ENCODE peak calls at places on chromosomes 3 and 15, in seven cellular contexts. Z is activated CD4-positive, alpha-beta T cell treated with anti-CD3 and anti-CD28 coated beads, Interleukin-2, amount 50 U/mL, for 1 hour; P is LNCaP clone FGC; L is stimulated activated CD4-positive, alpha-beta T cell treated with anti-CD3 and anti-CD28 coated beads, Interleukin-4, amount 100 ng/mL, for 4 hours; B is cardiac muscle cell; Q is D341Med; E is IMR-90. K is an unnamed sample.

GRCh38 chr15:70351941-70352774 is 254.4 kb upstream of the TLE3 start:
- DNase-seq in Z (no peak), Q (peak), E (no peak), L (no peak), B (no peak), P (no peak), K (no peak)

GRCh38 chr3:146189519-146190173 is 28.7 kb upstream of the PLOD2 start:
- DNase-seq in Z (no peak), B (peak), E (peak), L (no peak), P (peak), Q (peak), K (peak)

GRCh38 chr3:152235709-152236298 is 32.9 kb upstream of the MBNL1 start:
- DNase-seq in B (no peak), Z (no peak), L (no peak), Q (no peak), E (peak), P (no peak), K (no peak)

GRCh38 chr3:165854696-165855095 is 17.5 kb upstream of the BCHE start:
- DNase-seq in E (no peak), Q (no peak), L (no peak), Z (no peak), P (no peak), B (peak), K (no peak)

GRCh38 chr15:42035362-42035761 is 14.5 kb upstream of the PLA2G4E start:
- DNase-seq in P (no peak), L (no peak), E (peak), B (no peak), Z (no peak), Q (no peak), K (no peak)

GRCh38 chr3:173732237-173732636 is 334.7 kb downstream of the NLGN1 start:
- DNase-seq in Q (no peak), B (no peak), Z (no peak), L (no peak), E (peak), P (no peak), K (peak)

GRCh38 chr15:31342381-31342780 is 15.7 kb downstream of the KLF13 start:
- DNase-seq in B (no peak), L (no peak), Z (no peak), P (no peak), E (no peak), Q (no peak), K (no peak)

GRCh38 chr3:48125026-48125704 is 63.1 kb downstream of the CDC25A start:
- DNase-seq in B (no peak), Q (no peak), P (no peak), Z (no peak), E (peak), L (no peak), K (peak)

GRCh38 chr3:131350506-131350905 is 31.1 kb upstream of the NUDT16 start:
- DNase-seq in P (no peak), E (peak), Z (no peak), B (no peak), Q (no peak), L (no peak), K (no peak)

GRCh38 chr3:126064627-126065258 is 19.2 kb downstream of the SLC41A3 start:
- DNase-seq in E (no peak), P (no peak), Z (no peak), Q (no peak), B (no peak), L (no peak), K (no peak)

GRCh38 chr15:48963524-48964113 is at the start of gene SHC4:
- DNase-seq in Z (no peak), Q (peak), E (peak), P (peak), L (no peak), B (peak), K (no peak)

GRCh38 chr3:39280569-39280968 is 733 bp upstream of the CX3CR1 start:
- DNase-seq in B (no peak), E (no peak), Q (no peak), L (no peak), P (no peak), Z (no peak), K (no peak)

GRCh38 chr3:67402873-67403272 is 251.5 kb downstream of the SUCLG2 start:
- DNase-seq in E (no peak), P (no peak), L (no peak), B (no peak), Q (no peak), Z (no peak), K (no peak)

GRCh38 chr15:63041982-63042878 is at the start of gene TPM1:
- DNase-seq in Q (peak), Z (no peak), E (peak), P (no peak), L (no peak), B (peak), K (peak)

GRCh38 chr3:23073721-23074300 is 129.3 kb upstream of the UBE2E2 start:
- DNase-seq in E (no peak), L (no peak), Q (no peak), B (no peak), Z (no peak), P (no peak), K (no peak)

K was measured in AG04450.